ENCODE peak calls at places on chromosome 13, in six cellular contexts. U, T, E, J, A and Z are unnamed samples.
A peak's percentile ranks its signal among the peaks of the same experiment; 100 is the strongest.

GRCh38 chr13:21453352-21454089 is 5.6 kb downstream of the ZDHHC20 start:
- DNase-seq in E (peak; percentile 77), T (no peak), A (no peak), J (no peak), U (no peak), Z (no peak)

GRCh38 chr13:46648166-46648607 is 95.2 kb downstream of the LRCH1 start:
- DNase-seq in U (no peak), J (peak; percentile 57), A (peak; percentile 68), T (peak; percentile 66), E (peak; percentile 54), Z (no peak)

GRCh38 chr13:93118081-93118615 is 108.5 kb upstream of the GPC6 start:
- DNase-seq in J (no peak), A (no peak), T (no peak), E (no peak), U (no peak), Z (no peak)

GRCh38 chr13:32086366-32086765 is 54.8 kb downstream of the FRY start:
- DNase-seq in T (no peak), U (no peak), A (no peak), E (peak; percentile 15), J (no peak), Z (no peak)

GRCh38 chr13:22592515-22592914 is 588.3 kb upstream of the SGCG start:
- DNase-seq in A (no peak), J (no peak), E (peak; percentile 43), U (no peak), T (no peak), Z (no peak)

GRCh38 chr13:27298849-27299248 is 28.2 kb downstream of the RASL11A start:
- DNase-seq in A (no peak), U (no peak), T (no peak), J (no peak), E (no peak), Z (no peak)

GRCh38 chr13:20002766-20003165 is 44.2 kb downstream of the ZMYM2 start:
- DNase-seq in A (no peak), J (no peak), T (no peak), U (no peak), E (no peak), Z (no peak)

GRCh38 chr13:97125810-97126738 is 96.1 kb upstream of the MBNL2 start:
- DNase-seq in T (no peak), E (no peak), A (no peak), U (no peak), J (no peak), Z (no peak)

GRCh38 chr13:108178105-108178504 is 37.2 kb downstream of the LIG4 start:
- DNase-seq in E (no peak), A (no peak), T (no peak), U (no peak), J (no peak), Z (no peak)

GRCh38 chr13:56720841-56721240 is 419.9 kb upstream of the PRR20A start:
- DNase-seq in J (no peak), E (no peak), T (no peak), U (no peak), A (no peak), Z (no peak)

GRCh38 chr13:20332361-20333096 is 100.4 kb upstream of the GJB6 start:
- DNase-seq in A (no peak), T (no peak), J (no peak), E (peak; percentile 18), U (no peak), Z (no peak)

GRCh38 chr13:26062853-26063444 is 11.1 kb upstream of the SHISA2 start:
- DNase-seq in J (no peak), T (peak; percentile 49), E (peak; percentile 78), U (no peak), A (peak; percentile 26), Z (no peak)

GRCh38 chr13:41246969-41247750 is 16.2 kb downstream of the MTRF1 start:
- DNase-seq in A (no peak), J (no peak), T (no peak), U (no peak), E (no peak), Z (no peak)

GRCh38 chr13:25380082-25380481 is 8.3 kb downstream of the ATP8A2 start:
- DNase-seq in T (no peak), E (no peak), U (no peak), J (no peak), A (no peak), Z (no peak)

GRCh38 chr13:53545340-53545941 is 516.8 kb downstream of the OLFM4 start:
- DNase-seq in A (no peak), U (no peak), T (no peak), J (no peak), E (no peak), Z (no peak)

GRCh38 chr13:113806104-113806471 is 47.1 kb downstream of the TMEM255B start:
- DNase-seq in J (no peak), E (no peak), A (no peak), T (no peak), U (no peak), Z (peak; percentile 53)

GRCh38 chr13:94327318-94327717 is 152.2 kb downstream of the DCT start:
- DNase-seq in A (no peak), E (no peak), T (no peak), J (no peak), U (no peak), Z (no peak)

GRCh38 chr13:21929400-21929799 is 258.5 kb downstream of the FGF9 start:
- DNase-seq in U (no peak), T (no peak), J (no peak), E (no peak), A (no peak), Z (no peak)

GRCh38 chr13:62684359-62684758 is 1268.7 kb upstream of the PCDH20 start:
- DNase-seq in A (no peak), J (no peak), U (no peak), T (no peak), E (no peak), Z (no peak)

GRCh38 chr13:33645591-33646554 is 172.1 kb upstream of the RFC3 start:
- DNase-seq in U (no peak), T (no peak), A (no peak), J (no peak), E (no peak), Z (no peak)
- H3K4me1 ChIP-seq in U (peaks cover 46% of the 10 kb centered on the region), T (peaks cover 25% of the 10 kb centered on the region), A (no peaks in the 10 kb centered on the region), J (no peaks in the 10 kb centered on the region), E (peaks cover 25% of the 10 kb centered on the region), Z (no peaks in the 10 kb centered on the region)

DNA sequence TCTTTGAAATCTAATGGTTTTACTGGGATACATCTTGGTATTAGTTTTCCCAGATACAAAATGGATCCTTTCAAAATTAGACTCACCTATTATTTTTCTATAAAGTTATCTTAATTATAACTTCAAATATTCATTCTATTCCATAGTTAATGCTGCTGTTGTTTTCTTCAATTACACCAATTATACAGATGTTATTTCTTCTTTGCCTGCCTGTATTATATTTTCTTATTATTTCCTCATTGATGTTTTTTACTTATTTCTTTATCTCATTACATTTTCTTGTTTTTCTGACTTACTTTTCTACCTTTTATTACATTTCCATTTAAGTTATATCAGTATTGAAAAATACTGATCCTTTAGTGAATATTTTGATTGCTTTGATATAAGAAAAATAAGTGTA is 40.9 kb downstream of the SPACA7 start:
- DNase-seq in T (no peak), U (no peak), A (no peak), E (no peak), J (no peak), Z (no peak)
- H3K9me3 ChIP-seq in T (peaks cover 67% of the 10 kb centered on the region), U (peaks cover 4% of the 10 kb centered on the region), A (no peaks in the 10 kb centered on the region), E (no peaks in the 10 kb centered on the region), J (peaks cover 48% of the 10 kb centered on the region), Z (peaks cover 17% of the 10 kb centered on the region)

GRCh38 chr13:67227131-67227983 is 2.8 kb downstream of the PCDH9 start:
- DNase-seq in U (no peak), A (no peak), T (no peak), J (no peak), E (no peak), Z (peak; percentile 15)

GRCh38 chr13:67229438-67230242 is 496 bp downstream of the PCDH9 start:
- DNase-seq in A (no peak), E (peak; percentile 20), J (no peak), U (peak; percentile 13), T (no peak), Z (no peak)

GRCh38 chr13:67228909-67229308 is 1.2 kb downstream of the PCDH9 start:
- DNase-seq in T (no peak), U (no peak), J (no peak), A (no peak), E (peak; percentile 32), Z (no peak)

GRCh38 chr13:67226686-67227085 is 3.5 kb downstream of the PCDH9 start:
- DNase-seq in U (no peak), E (no peak), J (no peak), T (no peak), A (no peak), Z (no peak)

DNA sequence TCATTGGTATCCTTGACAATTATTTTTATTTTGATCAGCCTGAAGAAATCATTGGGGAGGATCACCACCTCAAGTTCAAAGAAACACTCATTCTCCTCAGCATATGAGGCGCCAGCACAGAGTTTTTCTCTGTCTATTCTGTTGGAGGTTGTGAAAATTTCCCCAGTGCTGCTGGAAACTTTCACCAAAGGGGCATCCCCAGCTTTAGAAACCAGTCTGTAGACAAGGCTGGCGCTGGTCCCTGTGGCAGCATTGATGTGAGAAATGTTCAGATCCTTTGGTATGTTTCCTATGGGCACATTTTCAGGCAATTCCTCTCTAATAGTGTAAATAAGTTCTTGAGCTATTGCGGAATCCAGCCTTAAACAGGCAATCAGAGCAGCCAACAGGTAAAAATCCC is 2.1 kb downstream of the PCDH9 start:
- DNase-seq in A (no peak), E (no peak), J (no peak), T (no peak), U (no peak), Z (no peak)
- H3K4me3 ChIP-seq in A (no peak overlapping the region), E (no peak overlapping the region), J (no peak overlapping the region), T (peak overlapping the region; percentile 87), U (peak overlapping the region; percentile 79), Z (no peak overlapping the region)

GRCh38 chr13:30865131-30866009 is 40.7 kb upstream of the MEDAG start:
- DNase-seq in A (peak; percentile 72), J (peak; percentile 65), U (peak; percentile 64), T (peak; percentile 75), E (peak; percentile 96), Z (peak; percentile 89)

GRCh38 chr13:30864352-30865130 is 41.5 kb upstream of the MEDAG start:
- DNase-seq in T (no peak), A (no peak), U (no peak), J (no peak), E (peak; percentile 94), Z (no peak)

GRCh38 chr13:30863231-30863630 is 42.8 kb upstream of the MEDAG start:
- DNase-seq in U (no peak), T (no peak), E (no peak), J (no peak), A (no peak), Z (no peak)

GRCh38 chr13:30862707-30863106 is 43.4 kb upstream of the MEDAG start:
- DNase-seq in J (peak; percentile 38), E (no peak), A (no peak), U (no peak), T (no peak), Z (peak; percentile 92)

GRCh38 chr13:30863796-30864195 is 42.3 kb upstream of the MEDAG start:
- DNase-seq in T (no peak), A (no peak), J (no peak), E (no peak), U (no peak), Z (no peak)
- H3K4me1 ChIP-seq in T (peaks cover 33% of the 10 kb centered on the region), A (no peaks in the 10 kb centered on the region), J (peaks cover 6% of the 10 kb centered on the region), E (peaks cover 40% of the 10 kb centered on the region), U (peaks cover 17% of the 10 kb centered on the region), Z (no peaks in the 10 kb centered on the region)